ENCODE peak calls at places on chromosome X, in seven cellular contexts. One of them, this sample, is unnamed.

GRCh38 chrX:42943051-42943450 is 165.1 kb upstream of the PPP1R2C start:
- DNase-seq in HCT116: no peak
- DNase-seq in HepG2: peak
- DNase-seq in SK-N-SH: no peak
- DNase-seq in H1: no peak
- DNase-seq in K562: no peak
- DNase-seq in GM12878: no peak
- DNase-seq in this sample: no peak

GRCh38 chrX:31524182-31524581 is 452.3 kb upstream of the FTHL17 start:
- DNase-seq in HCT116: no peak
- DNase-seq in HepG2: no peak
- DNase-seq in SK-N-SH: peak
- DNase-seq in H1: no peak
- DNase-seq in K562: no peak
- DNase-seq in GM12878: no peak
- DNase-seq in this sample: no peak

GRCh38 chrX:108270739-108271396 is 167.4 kb downstream of the COL4A6 start:
- DNase-seq in HCT116: no peak
- DNase-seq in HepG2: no peak
- DNase-seq in SK-N-SH: no peak
- DNase-seq in H1: no peak
- DNase-seq in K562: no peak
- DNase-seq in GM12878: no peak
- DNase-seq in this sample: no peak

GRCh38 chrX:37315511-37316248 is 33.5 kb upstream of the PRRG1 start:
- DNase-seq in HCT116: no peak
- DNase-seq in HepG2: peak
- DNase-seq in SK-N-SH: no peak
- DNase-seq in H1: no peak
- DNase-seq in K562: no peak
- DNase-seq in GM12878: no peak
- DNase-seq in this sample: no peak

GRCh38 chrX:25131055-25131454 is 115.3 kb upstream of the ARX start:
- DNase-seq in HCT116: no peak
- DNase-seq in HepG2: no peak
- DNase-seq in SK-N-SH: no peak
- DNase-seq in H1: no peak
- DNase-seq in K562: no peak
- DNase-seq in GM12878: no peak
- DNase-seq in this sample: no peak

GRCh38 chrX:133923113-133923512 is 62.3 kb downstream of the GPC3 start:
- DNase-seq in HCT116: no peak
- DNase-seq in HepG2: no peak
- DNase-seq in SK-N-SH: no peak
- DNase-seq in H1: no peak
- DNase-seq in K562: no peak
- DNase-seq in GM12878: no peak
- DNase-seq in this sample: no peak

GRCh38 chrX:67288958-67289641 is 254.7 kb upstream of the AR start:
- DNase-seq in HCT116: no peak
- DNase-seq in HepG2: no peak
- DNase-seq in SK-N-SH: no peak
- DNase-seq in H1: no peak
- DNase-seq in K562: no peak
- DNase-seq in GM12878: no peak
- DNase-seq in this sample: no peak

GRCh38 chrX:107716045-107716684 is 59.4 kb downstream of the TSC22D3 start:
- DNase-seq in HCT116: no peak
- DNase-seq in HepG2: no peak
- DNase-seq in SK-N-SH: peak
- DNase-seq in H1: no peak
- DNase-seq in K562: no peak
- DNase-seq in GM12878: no peak
- DNase-seq in this sample: no peak

GRCh38 chrX:17527135-17527701 is 152.2 kb downstream of the NHS start:
- DNase-seq in HCT116: no peak
- DNase-seq in HepG2: no peak
- DNase-seq in SK-N-SH: no peak
- DNase-seq in H1: no peak
- DNase-seq in K562: no peak
- DNase-seq in GM12878: no peak
- DNase-seq in this sample: no peak

GRCh38 chrX:107712231-107713204 is 63.1 kb downstream of the TSC22D3 start:
- DNase-seq in HCT116: no peak
- DNase-seq in HepG2: no peak
- DNase-seq in SK-N-SH: no peak
- DNase-seq in H1: no peak
- DNase-seq in K562: no peak
- DNase-seq in GM12878: no peak
- DNase-seq in this sample: no peak

GRCh38 chrX:147958316-147958715 is 22.8 kb upstream of the FMR1NB start:
- DNase-seq in HCT116: no peak
- DNase-seq in HepG2: no peak
- DNase-seq in SK-N-SH: no peak
- DNase-seq in H1: no peak
- DNase-seq in K562: no peak
- DNase-seq in GM12878: no peak
- DNase-seq in this sample: no peak

GRCh38 chrX:100636321-100636991 is at the start of gene TSPAN6:
- DNase-seq in HCT116: peak
- DNase-seq in HepG2: peak
- DNase-seq in SK-N-SH: peak
- DNase-seq in H1: peak
- DNase-seq in K562: no peak
- DNase-seq in GM12878: no peak
- DNase-seq in this sample: peak

GRCh38 chrX:22109442-22109841 is 77.3 kb downstream of the PHEX start:
- DNase-seq in HCT116: no peak
- DNase-seq in HepG2: no peak
- DNase-seq in SK-N-SH: no peak
- DNase-seq in H1: no peak
- DNase-seq in K562: no peak
- DNase-seq in GM12878: no peak
- DNase-seq in this sample: no peak

GRCh38 chrX:1589356-1590130 is 1.9 kb upstream of the AKAP17A start:
- DNase-seq in HCT116: no peak
- DNase-seq in HepG2: no peak
- DNase-seq in SK-N-SH: no peak
- DNase-seq in H1: no peak
- DNase-seq in K562: no peak
- DNase-seq in GM12878: no peak
- DNase-seq in this sample: no peak

GRCh38 chrX:139642241-139642927 is 65.6 kb downstream of the MCF2 start:
- DNase-seq in HCT116: no peak
- DNase-seq in HepG2: no peak
- DNase-seq in SK-N-SH: no peak
- DNase-seq in H1: no peak
- DNase-seq in K562: no peak
- DNase-seq in GM12878: no peak
- DNase-seq in this sample: no peak

GRCh38 chrX:19904778-19905367 is 17.5 kb upstream of the SH3KBP1 start:
- DNase-seq in HCT116: peak
- DNase-seq in HepG2: peak
- DNase-seq in SK-N-SH: peak
- DNase-seq in H1: no peak
- DNase-seq in K562: peak
- DNase-seq in GM12878: no peak
- DNase-seq in this sample: no peak

GRCh38 chrX:2609431-2610238 is 81.5 kb upstream of the CD99 start:
- DNase-seq in HCT116: no peak
- DNase-seq in HepG2: no peak
- DNase-seq in SK-N-SH: no peak
- DNase-seq in H1: no peak
- DNase-seq in K562: no peak
- DNase-seq in GM12878: no peak
- DNase-seq in this sample: no peak

GRCh38 chrX:18449271-18449670 is 23.9 kb downstream of the CDKL5 start:
- DNase-seq in HCT116: no peak
- DNase-seq in HepG2: no peak
- DNase-seq in SK-N-SH: no peak
- DNase-seq in H1: no peak
- DNase-seq in K562: no peak
- DNase-seq in GM12878: no peak
- DNase-seq in this sample: no peak

GRCh38 chrX:72566448-72566847 is 6.2 kb downstream of the HDAC8 start:
- DNase-seq in HCT116: no peak
- DNase-seq in HepG2: no peak
- DNase-seq in SK-N-SH: no peak
- DNase-seq in H1: no peak
- DNase-seq in K562: no peak
- DNase-seq in GM12878: no peak
- DNase-seq in this sample: no peak

GRCh38 chrX:103754401-103754800 is 22.2 kb upstream of the PLP1 start:
- DNase-seq in HCT116: no peak
- DNase-seq in HepG2: no peak
- DNase-seq in SK-N-SH: peak
- DNase-seq in H1: no peak
- DNase-seq in K562: no peak
- DNase-seq in GM12878: no peak
- DNase-seq in this sample: no peak

GRCh38 chrX:2871817-2872216 is 43.1 kb downstream of the GYG2 start:
- DNase-seq in HCT116: no peak
- DNase-seq in HepG2: no peak
- DNase-seq in SK-N-SH: no peak
- DNase-seq in H1: no peak
- DNase-seq in K562: no peak
- DNase-seq in GM12878: no peak
- DNase-seq in this sample: no peak

GRCh38 chrX:37984880-37985279 is 21.5 kb upstream of the SYTL5 start:
- DNase-seq in HCT116: no peak
- DNase-seq in HepG2: no peak
- DNase-seq in SK-N-SH: no peak
- DNase-seq in H1: no peak
- DNase-seq in K562: no peak
- DNase-seq in GM12878: no peak
- DNase-seq in this sample: no peak

GRCh38 chrX:103276581-103277002 is at the start of gene TCEAL5:
- DNase-seq in HCT116: no peak
- DNase-seq in HepG2: no peak
- DNase-seq in SK-N-SH: peak
- DNase-seq in H1: no peak
- DNase-seq in K562: no peak
- DNase-seq in GM12878: no peak
- DNase-seq in this sample: no peak

GRCh38 chrX:83916525-83916924 is 55.6 kb downstream of the CYLC1 start:
- DNase-seq in HCT116: no peak
- DNase-seq in HepG2: no peak
- DNase-seq in SK-N-SH: peak
- DNase-seq in H1: no peak
- DNase-seq in K562: peak
- DNase-seq in GM12878: no peak
- DNase-seq in this sample: no peak
- TF ChIP-seq SIN3A in HCT116: no peak
- TF ChIP-seq SIN3A in HepG2: no peak
- TF ChIP-seq SIN3A in SK-N-SH: no peak
- TF ChIP-seq SIN3A in H1: no peak
- TF ChIP-seq SIN3A in K562: no peak
- TF ChIP-seq SIN3A in GM12878: no peak
- TF ChIP-seq SIN3A in this sample: no peak

GRCh38 chrX:40685352-40685918 is 38.1 kb upstream of the CXorf38 start:
- DNase-seq in HCT116: no peak
- DNase-seq in HepG2: no peak
- DNase-seq in SK-N-SH: no peak
- DNase-seq in H1: no peak
- DNase-seq in K562: no peak
- DNase-seq in GM12878: no peak
- DNase-seq in this sample: no peak
- TF ChIP-seq SIN3A in HCT116: no peak
- TF ChIP-seq SIN3A in HepG2: no peak
- TF ChIP-seq SIN3A in SK-N-SH: no peak
- TF ChIP-seq SIN3A in H1: no peak
- TF ChIP-seq SIN3A in K562: no peak
- TF ChIP-seq SIN3A in GM12878: no peak
- TF ChIP-seq SIN3A in this sample: no peak

GRCh38 chrX:135112743-135113142 is 7.6 kb downstream of the ETDB start:
- DNase-seq in HCT116: no peak
- DNase-seq in HepG2: no peak
- DNase-seq in SK-N-SH: no peak
- DNase-seq in H1: no peak
- DNase-seq in K562: no peak
- DNase-seq in GM12878: no peak
- DNase-seq in this sample: no peak

GRCh38 chrX:135114392-135114791 is 5.9 kb downstream of the ETDB start:
- DNase-seq in HCT116: no peak
- DNase-seq in HepG2: no peak
- DNase-seq in SK-N-SH: no peak
- DNase-seq in H1: no peak
- DNase-seq in K562: no peak
- DNase-seq in GM12878: peak
- DNase-seq in this sample: no peak

DNA sequence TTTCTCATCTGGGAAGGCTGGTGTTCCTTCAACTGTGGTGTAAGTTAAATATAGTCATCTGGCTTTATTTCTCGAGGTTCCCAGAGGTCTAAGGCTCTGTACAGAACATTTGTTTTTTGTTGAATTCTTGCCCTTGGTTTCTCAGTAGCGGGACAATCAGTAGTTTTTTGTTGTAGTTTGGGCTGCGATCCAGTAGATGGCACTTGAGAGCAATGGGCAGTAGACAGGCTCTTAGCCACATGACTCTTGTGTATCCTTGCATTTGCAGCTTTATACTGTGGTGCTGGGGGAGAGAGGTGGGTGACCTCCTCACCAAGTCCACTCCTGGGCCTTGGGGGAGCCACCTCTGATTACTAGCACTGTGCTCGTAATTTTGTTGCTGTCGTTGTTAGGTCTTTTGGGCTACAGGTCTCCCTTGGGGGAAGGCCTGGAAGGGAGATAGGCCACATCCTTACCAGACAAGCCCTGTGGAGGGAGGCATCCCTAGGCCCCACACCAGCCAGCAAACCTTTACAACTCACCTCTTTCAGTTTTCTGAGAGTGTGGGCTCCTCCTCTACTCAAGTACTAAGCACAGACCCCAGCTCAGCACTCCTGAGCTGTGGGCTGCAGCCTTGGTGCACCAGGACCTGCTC is 8.1 kb downstream of the ETDB start:
- DNase-seq in HCT116: peak
- DNase-seq in HepG2: no peak
- DNase-seq in SK-N-SH: peak
- DNase-seq in H1: no peak
- DNase-seq in K562: peak
- DNase-seq in GM12878: no peak
- DNase-seq in this sample: peak
- TF ChIP-seq SIN3A in HCT116: no peak
- TF ChIP-seq SIN3A in HepG2: no peak
- TF ChIP-seq SIN3A in SK-N-SH: no peak
- TF ChIP-seq SIN3A in H1: no peak
- TF ChIP-seq SIN3A in K562: no peak
- TF ChIP-seq SIN3A in GM12878: no peak
- TF ChIP-seq SIN3A in this sample: no peak

DNA sequence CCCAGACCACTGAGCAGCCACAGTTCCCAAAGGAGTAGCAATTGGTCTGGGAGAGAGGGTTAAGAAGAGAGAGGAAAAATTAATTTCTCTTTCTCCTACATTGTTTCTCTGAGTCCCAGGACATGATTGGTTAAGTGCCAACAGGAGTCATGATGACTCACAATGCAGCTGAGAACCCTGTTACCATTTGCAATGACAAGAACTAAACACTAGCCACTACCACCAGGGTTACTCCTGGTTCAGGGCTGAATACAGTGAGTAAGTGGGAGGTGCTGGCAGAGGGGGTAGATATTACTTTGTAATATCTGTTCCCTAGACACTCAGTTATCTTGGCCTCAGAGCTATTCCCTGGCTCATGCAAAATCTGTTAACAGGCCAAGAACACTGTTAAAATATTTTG is 18.0 kb downstream of the ETDC start:
- DNase-seq in HCT116: no peak
- DNase-seq in HepG2: no peak
- DNase-seq in SK-N-SH: no peak
- DNase-seq in H1: no peak
- DNase-seq in K562: no peak
- DNase-seq in GM12878: no peak
- DNase-seq in this sample: no peak
- TF ChIP-seq SIN3A in HCT116: no peak
- TF ChIP-seq SIN3A in HepG2: no peak
- TF ChIP-seq SIN3A in SK-N-SH: no peak
- TF ChIP-seq SIN3A in H1: no peak
- TF ChIP-seq SIN3A in K562: no peak
- TF ChIP-seq SIN3A in GM12878: no peak
- TF ChIP-seq SIN3A in this sample: no peak